ENCODE peak calls at places on chromosome 18, in six cellular contexts. M is breast epithelium, Y is pancreas, A is ascending aorta, N is IMR-90, O is right lobe of liver. J is an unnamed sample.

GRCh38 chr18:76532875-76533274 is 37.8 kb upstream of the ZNF516 start:
- DNase-seq in M (no peak), Y (no peak), A (no peak), N (no peak), O (no peak), J (no peak)

GRCh38 chr18:6876646-6877045 is 147.1 kb downstream of the ARHGAP28 start:
- DNase-seq in M (no peak), Y (no peak), A (no peak), N (peak), O (no peak), J (no peak)

GRCh38 chr18:28177828-28178635 is 1.1 kb upstream of the CDH2 start:
- DNase-seq in M (no peak), Y (peak), A (peak), N (peak), O (peak), J (peak)

GRCh38 chr18:21914739-21915319 is 174.2 kb downstream of the MIB1 start:
- DNase-seq in M (no peak), Y (no peak), A (no peak), N (peak), O (no peak), J (no peak)

GRCh38 chr18:43805646-43806194 is 528.4 kb upstream of the SYT4 start:
- DNase-seq in M (no peak), Y (no peak), A (no peak), N (no peak), O (no peak), J (no peak)

GRCh38 chr18:74546751-74547530 is 12.6 kb downstream of the CNDP1 start:
- DNase-seq in M (no peak), Y (no peak), A (no peak), N (peak), O (no peak), J (no peak)

GRCh38 chr18:58858591-58859468 is 5.8 kb upstream of the ZNF532 start:
- DNase-seq in M (peak), Y (no peak), A (peak), N (no peak), O (no peak), J (no peak)

GRCh38 chr18:76365561-76365960 is 129.5 kb downstream of the ZNF516 start:
- DNase-seq in M (no peak), Y (no peak), A (no peak), N (no peak), O (no peak), J (no peak)

GRCh38 chr18:70028084-70028483 is 80.4 kb upstream of the CD226 start:
- DNase-seq in M (no peak), Y (no peak), A (no peak), N (no peak), O (no peak), J (no peak)

GRCh38 chr18:12278153-12278764 is 24.1 kb downstream of the CIDEA start:
- DNase-seq in M (peak), Y (no peak), A (no peak), N (peak), O (no peak), J (no peak)
- TF ChIP-seq CTCF in M (no peak), Y (no peak), A (no peak), N (peak), O (no peak), J (no peak)

DNA sequence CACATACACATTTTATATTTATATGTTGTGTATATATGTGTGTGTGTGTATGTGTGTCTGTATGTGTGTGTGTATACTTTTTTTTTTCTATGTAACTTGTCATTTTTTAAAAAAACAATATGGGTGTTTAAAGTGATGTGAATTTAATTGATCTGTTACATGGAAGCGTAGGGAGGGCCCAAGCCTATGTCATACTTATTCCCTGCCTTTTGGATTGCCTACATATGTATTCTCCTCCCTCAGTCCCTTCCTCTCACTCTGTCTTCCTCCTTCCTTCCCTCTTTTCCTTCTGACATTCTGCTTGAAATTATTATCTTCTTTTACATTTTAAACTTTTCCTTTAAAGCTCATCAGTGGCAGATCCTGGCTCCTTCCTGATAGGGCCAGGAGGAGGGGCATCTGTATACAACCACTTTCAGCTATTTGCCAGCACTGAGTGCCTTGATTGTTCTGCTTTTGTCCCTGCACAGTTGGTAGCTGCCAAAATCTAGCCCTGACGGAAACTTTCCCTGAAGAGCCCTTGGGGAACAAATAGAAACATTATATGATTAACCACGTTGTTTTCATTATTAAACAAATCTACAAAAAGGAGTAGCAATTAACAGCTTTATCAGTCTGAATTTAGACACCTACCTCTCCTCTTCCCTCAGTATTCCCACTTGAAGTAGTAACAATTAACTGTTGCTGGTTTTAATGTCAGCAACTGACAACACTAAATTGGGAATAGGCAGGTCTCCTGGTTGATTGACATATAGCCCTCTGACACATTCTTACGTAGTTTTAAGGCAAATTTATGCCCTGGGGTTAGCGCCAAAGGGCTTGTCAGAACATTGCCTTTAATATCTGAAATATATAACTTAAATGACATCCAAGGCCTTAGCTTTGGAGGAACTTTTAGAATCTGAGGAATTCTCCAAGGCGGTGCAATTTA is 7.1 kb downstream of the ASXL3 start:
- DNase-seq in M (no peak), Y (no peak), A (no peak), N (no peak), O (no peak), J (no peak)
- TF ChIP-seq CTCF in M (no peak), Y (no peak), A (no peak), N (no peak), O (no peak), J (no peak)

DNA sequence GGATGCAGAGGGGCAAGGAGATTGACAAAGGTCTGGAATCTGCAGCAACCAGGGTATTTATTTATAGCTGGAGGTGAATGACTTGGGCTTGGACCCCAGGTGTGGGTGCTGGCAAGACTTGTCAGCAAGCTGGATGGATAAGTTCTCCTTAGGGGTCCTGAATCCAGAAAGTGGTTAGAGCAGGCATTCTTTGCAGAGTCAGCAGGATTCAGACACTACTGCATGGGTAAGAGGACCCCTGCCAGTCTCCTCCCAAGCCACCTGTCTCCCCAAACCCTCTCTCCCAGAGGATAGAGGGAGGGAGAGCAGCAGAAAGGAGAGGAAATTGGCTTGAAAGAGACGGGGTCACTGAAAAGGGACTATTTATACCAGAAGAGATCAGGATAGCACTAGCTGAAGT is 89.5 kb downstream of the VAPA start:
- DNase-seq in M (no peak), Y (no peak), A (no peak), N (no peak), O (no peak), J (no peak)
- TF ChIP-seq CTCF in M (no peak), Y (no peak), A (no peak), N (no peak), O (no peak), J (no peak)

GRCh38 chr18:54222922-54223567 is 1.4 kb downstream of the MBD2 start:
- DNase-seq in M (no peak), Y (no peak), A (no peak), N (no peak), O (no peak), J (no peak)
- TF ChIP-seq CTCF in M (peak), Y (no peak), A (no peak), N (no peak), O (no peak), J (no peak)

DNA sequence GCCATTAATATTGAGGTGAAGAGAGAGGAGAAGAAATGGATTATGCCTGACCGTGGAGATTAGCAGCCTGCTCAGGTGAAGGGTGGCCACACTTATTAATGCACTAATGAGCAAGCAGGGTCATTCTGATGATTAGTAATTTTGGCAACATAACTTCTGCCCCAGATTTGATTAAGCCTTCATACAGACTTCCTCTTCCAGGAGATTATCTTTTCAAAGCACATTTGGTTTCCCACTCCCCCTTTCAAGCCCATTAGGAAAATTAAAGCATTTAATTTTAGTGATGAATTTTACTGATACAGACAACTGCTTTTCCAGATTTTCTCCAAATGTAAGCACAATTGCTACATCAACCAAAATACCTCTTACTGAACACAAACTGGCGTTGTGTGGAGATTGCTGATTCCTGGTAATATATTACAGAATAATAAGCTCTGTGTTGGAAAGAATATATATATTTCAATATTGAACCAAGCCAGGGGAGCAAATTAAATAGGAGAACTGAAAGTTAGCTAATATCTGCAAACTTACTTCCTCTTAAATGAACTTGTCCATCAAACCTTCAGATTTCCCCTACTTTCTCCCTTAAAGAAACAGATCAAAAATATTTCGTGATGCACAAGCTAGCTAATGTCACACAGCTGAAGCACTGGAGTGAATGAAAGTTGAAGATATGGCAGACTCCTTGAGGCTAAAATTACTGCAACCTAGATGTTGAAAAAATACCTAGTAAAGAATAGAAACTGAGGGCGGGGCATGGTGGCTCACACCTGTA is 140.8 kb downstream of the FAM210A start:
- DNase-seq in M (no peak), Y (no peak), A (no peak), N (no peak), O (no peak), J (no peak)
- TF ChIP-seq CTCF in M (no peak), Y (no peak), A (no peak), N (no peak), O (no peak), J (no peak)

GRCh38 chr18:51009071-51009470 is 20.9 kb upstream of the SMAD4 start:
- DNase-seq in M (no peak), Y (no peak), A (no peak), N (peak), O (no peak), J (no peak)

GRCh38 chr18:51010218-51010617 is 19.8 kb upstream of the SMAD4 start:
- DNase-seq in M (no peak), Y (no peak), A (no peak), N (no peak), O (no peak), J (no peak)

GRCh38 chr18:51007787-51008134 is 22.3 kb upstream of the SMAD4 start:
- DNase-seq in M (no peak), Y (no peak), A (no peak), N (no peak), O (no peak), J (no peak)

GRCh38 chr18:51006948-51007786 is 22.8 kb upstream of the SMAD4 start:
- DNase-seq in M (no peak), Y (no peak), A (no peak), N (no peak), O (no peak), J (no peak)

GRCh38 chr18:51006061-51006818 is 23.8 kb upstream of the SMAD4 start:
- DNase-seq in M (no peak), Y (no peak), A (no peak), N (no peak), O (no peak), J (no peak)
- TF ChIP-seq CTCF in M (no peak), Y (no peak), A (no peak), N (no peak), O (no peak), J (no peak)

GRCh38 chr18:54647176-54647575 is 56.1 kb downstream of the DYNAP start:
- DNase-seq in M (no peak), Y (no peak), A (no peak), N (peak), O (no peak), J (no peak)
- TF ChIP-seq CTCF in M (peak), Y (no peak), A (no peak), N (peak), O (peak), J (no peak)

GRCh38 chr18:65255417-65255816 is 495.4 kb upstream of the CDH7 start:
- DNase-seq in M (no peak), Y (no peak), A (no peak), N (no peak), O (no peak), J (no peak)
- TF ChIP-seq CTCF in M (no peak), Y (no peak), A (no peak), N (no peak), O (no peak), J (no peak)

DNA sequence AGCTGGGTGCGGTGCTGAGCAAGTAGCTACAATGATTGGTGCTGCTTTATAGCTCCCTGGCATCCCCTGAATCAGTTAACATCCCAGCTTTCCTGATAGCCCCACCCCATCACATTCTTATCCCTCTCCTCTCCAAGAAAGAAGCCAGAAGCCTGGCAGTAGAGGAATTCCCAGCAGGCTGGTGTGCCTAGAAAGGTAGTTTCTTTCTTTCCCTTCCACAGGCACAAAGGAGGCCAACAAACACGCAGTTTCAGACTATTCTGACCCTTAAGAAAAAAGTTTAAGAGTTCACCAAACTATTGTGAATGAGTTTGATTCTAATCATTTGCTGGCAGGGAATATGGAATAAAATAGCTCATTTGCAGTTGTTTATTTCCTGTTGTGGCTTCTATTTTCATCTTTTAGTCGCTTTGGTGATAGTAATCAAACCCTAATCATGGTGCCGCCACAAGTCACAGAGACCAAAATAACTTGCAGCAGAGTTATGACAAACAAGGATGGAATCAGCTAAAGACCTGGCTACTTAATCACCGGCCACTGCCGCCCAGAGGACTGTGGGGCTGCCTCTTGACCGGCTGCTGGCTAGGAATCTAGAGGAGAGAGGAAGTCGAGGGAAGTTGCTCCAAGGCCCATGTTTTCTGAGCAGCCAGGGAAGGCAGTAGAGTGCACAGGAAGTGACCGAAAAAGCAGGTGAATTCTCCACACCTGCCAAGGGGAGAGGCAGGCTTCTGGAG is 4.9 kb upstream of the SMAD7 start:
- DNase-seq in M (no peak), Y (no peak), A (peak), N (peak), O (no peak), J (no peak)
- TF ChIP-seq CTCF in M (no peak), Y (no peak), A (no peak), N (peak), O (no peak), J (no peak)

GRCh38 chr18:45569566-45569965 is 45.7 kb upstream of the SLC14A2 start:
- DNase-seq in M (no peak), Y (no peak), A (no peak), N (no peak), O (no peak), J (no peak)

GRCh38 chr18:45567123-45567522 is 48.2 kb upstream of the SLC14A2 start:
- DNase-seq in M (no peak), Y (no peak), A (no peak), N (peak), O (no peak), J (no peak)

GRCh38 chr18:45568017-45568416 is 47.3 kb upstream of the SLC14A2 start:
- DNase-seq in M (no peak), Y (no peak), A (no peak), N (no peak), O (no peak), J (no peak)

GRCh38 chr18:45571161-45571560 is 44.1 kb upstream of the SLC14A2 start:
- DNase-seq in M (no peak), Y (no peak), A (no peak), N (no peak), O (no peak), J (no peak)

DNA sequence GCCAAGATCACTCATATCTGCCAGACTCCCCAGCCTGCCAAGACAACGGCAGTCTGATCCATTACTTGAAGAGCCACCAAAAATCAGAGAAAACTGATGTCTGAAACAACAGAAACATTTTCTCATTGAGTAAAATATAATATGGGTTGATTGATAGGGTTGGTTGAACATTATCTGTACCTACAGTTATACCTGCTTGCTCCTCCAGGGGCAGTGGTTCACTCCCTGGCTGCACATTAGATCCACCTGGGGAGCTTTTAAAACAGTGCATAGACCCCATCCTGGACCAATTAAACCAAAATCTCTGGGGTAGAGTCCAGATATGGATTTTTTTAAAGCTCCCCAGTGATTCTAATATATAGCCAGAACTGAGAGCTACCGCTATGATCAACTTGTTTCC is 43.6 kb upstream of the SLC14A2 start:
- DNase-seq in M (no peak), Y (no peak), A (no peak), N (no peak), O (no peak), J (no peak)
- TF ChIP-seq CTCF in M (no peak), Y (no peak), A (no peak), N (no peak), O (no peak), J (peak)